ENCODE peak calls at places on chromosomes 2 and 18, in eight cellular contexts. S is foreskin keratinocyte; W is effector CD4-positive, alpha-beta T cell; Y is GM23248; D is stimulated activated CD4-positive, alpha-beta T cell treated with anti-CD3 and anti-CD28 coated beads, Interleukin-2, amount 100 ng/mL, for 4 hours; N is D721Med; I is Ammon's horn; P is hippocampal formation. E is an unnamed sample.

GRCh38 chr18:24127735-24128134 is 11.1 kb upstream of the CABYR start:
- DNase-seq in S (no peak), W (no peak), Y (no peak), D (no peak), N (no peak), I (no peak), P (no peak), E (no peak)

GRCh38 chr2:21367421-21367820 is 243.7 kb downstream of the TDRD15 start:
- DNase-seq in S (no peak), W (no peak), Y (no peak), D (no peak), N (no peak), I (no peak), P (no peak), E (no peak)

GRCh38 chr2:215830313-215830712 is 183.0 kb downstream of the MREG start:
- DNase-seq in S (no peak), W (no peak), Y (peak; percentile 93), D (no peak), N (no peak), I (no peak), P (no peak), E (no peak)

GRCh38 chr2:37000273-37000780 is 34.0 kb upstream of the STRN start:
- DNase-seq in S (peak; percentile 19), W (no peak), Y (peak; percentile 3), D (no peak), N (no peak), I (no peak), P (no peak), E (no peak)

GRCh38 chr2:172836386-172837200 is 100.9 kb downstream of the RAPGEF4 start:
- DNase-seq in S (peak; percentile 99), W (no peak), Y (peak; percentile 79), D (no peak), N (no peak), I (no peak), P (no peak), E (no peak)

GRCh38 chr18:267380-267687 is 513 bp downstream of the THOC1 start:
- DNase-seq in S (no peak), W (no peak), Y (no peak), D (no peak), N (no peak), I (no peak), P (no peak), E (peak; percentile 54)

GRCh38 chr2:161122772-161123530 is 37.3 kb upstream of the TANK start:
- DNase-seq in S (peak; percentile 74), W (no peak), Y (peak; percentile 91), D (no peak), N (no peak), I (peak; percentile 81), P (no peak), E (no peak)

GRCh38 chr2:206442854-206443734 is at the start of gene ADAM23:
- DNase-seq in S (no peak), W (peak; percentile 14), Y (peak; percentile 84), D (peak; percentile 16), N (peak; percentile 75), I (peak; percentile 94), P (peak; percentile 88), E (peak; percentile 68)

GRCh38 chr18:60910534-60910933 is 422.7 kb upstream of the CDH20 start:
- DNase-seq in S (no peak), W (no peak), Y (peak; percentile 15), D (no peak), N (no peak), I (no peak), P (no peak), E (no peak)

GRCh38 chr2:166516712-166517303 is 22.8 kb upstream of the SCN7A start:
- DNase-seq in S (no peak), W (no peak), Y (peak; percentile 48), D (no peak), N (no peak), I (peak; percentile 24), P (no peak), E (no peak)

GRCh38 chr2:101360229-101360628 is 27.1 kb downstream of the CREG2 start:
- DNase-seq in S (peak; percentile 82), W (no peak), Y (peak; percentile 14), D (no peak), N (no peak), I (no peak), P (no peak), E (no peak)

GRCh38 chr2:240820014-240820606 is at the start of gene KIF1A:
- DNase-seq in S (no peak), W (no peak), Y (no peak), D (no peak), N (peak; percentile 83), I (peak; percentile 96), P (peak; percentile 91), E (peak; percentile 95)

GRCh38 chr18:47528343-47528742 is 276.9 kb upstream of the SKOR2 start:
- DNase-seq in S (no peak), W (no peak), Y (no peak), D (no peak), N (no peak), I (no peak), P (no peak), E (no peak)

GRCh38 chr2:33000986-33001385 is 54.2 kb downstream of the LTBP1 start:
- DNase-seq in S (no peak), W (no peak), Y (peak; percentile 56), D (no peak), N (no peak), I (no peak), P (no peak), E (no peak)

GRCh38 chr2:48399828-48400552 is 130.0 kb upstream of the STON1 start:
- DNase-seq in S (no peak), W (no peak), Y (no peak), D (no peak), N (no peak), I (no peak), P (no peak), E (no peak)

GRCh38 chr2:64311948-64312621 is 141.9 kb upstream of the LGALSL start:
- DNase-seq in S (peak; percentile 94), W (no peak), Y (peak; percentile 97), D (no peak), N (no peak), I (peak; percentile 94), P (peak; percentile 80), E (no peak)

GRCh38 chr2:229852565-229852964 is 69.2 kb downstream of the TRIP12 start:
- DNase-seq in S (no peak), W (peak; percentile 39), Y (peak; percentile 20), D (peak; percentile 17), N (no peak), I (peak; percentile 8), P (no peak), E (no peak)

GRCh38 chr18:34637094-34637801 is 72.8 kb upstream of the DTNA start:
- DNase-seq in S (no peak), W (no peak), Y (no peak), D (no peak), N (no peak), I (no peak), P (no peak), E (no peak)

GRCh38 chr2:174246944-174247381 is 1.4 kb downstream of the OLA1 start:
- DNase-seq in S (no peak), W (no peak), Y (no peak), D (no peak), N (no peak), I (no peak), P (no peak), E (no peak)

GRCh38 chr2:17830053-17831034 is 14.1 kb downstream of the MSGN1 start:
- DNase-seq in S (no peak), W (no peak), Y (peak; percentile 82), D (no peak), N (peak; percentile 32), I (peak; percentile 82), P (peak; percentile 51), E (peak; percentile 39)

GRCh38 chr2:113156278-113157107 is 17.3 kb upstream of the PSD4 start:
- DNase-seq in S (no peak), W (no peak), Y (no peak), D (no peak), N (no peak), I (no peak), P (no peak), E (peak; percentile 59)

GRCh38 chr2:85173909-85174308 is 40.7 kb downstream of the TCF7L1 start:
- DNase-seq in S (no peak), W (no peak), Y (peak; percentile 42), D (no peak), N (no peak), I (no peak), P (no peak), E (no peak)

GRCh38 chr18:24475926-24476589 is 15.6 kb downstream of the HRH4 start:
- DNase-seq in S (no peak), W (no peak), Y (no peak), D (no peak), N (no peak), I (no peak), P (no peak), E (no peak)

GRCh38 chr2:199692489-199692888 is 158.5 kb downstream of the FTCDNL1 start:
- DNase-seq in S (no peak), W (no peak), Y (no peak), D (no peak), N (no peak), I (peak; percentile 10), P (no peak), E (peak; percentile 58)

GRCh38 chr2:144541411-144541810 is 21.5 kb upstream of the ZEB2 start:
- DNase-seq in S (no peak), W (no peak), Y (peak; percentile 13), D (no peak), N (no peak), I (no peak), P (no peak), E (no peak)

GRCh38 chr18:13308369-13308768 is 89.8 kb downstream of the LDLRAD4 start:
- DNase-seq in S (no peak), W (no peak), Y (no peak), D (no peak), N (no peak), I (no peak), P (no peak), E (no peak)

GRCh38 chr2:80896576-80896975 is 592.0 kb upstream of the LRRTM1 start:
- DNase-seq in S (no peak), W (no peak), Y (no peak), D (no peak), N (no peak), I (no peak), P (no peak), E (no peak)